ENCODE peak calls at places on chromosomes 1 and 21, in four cellular contexts. One of them, this sample, is unnamed.

GRCh38 chr1:202010042-202011015 is at the start of gene ELF3:
- DNase-seq in GM12878: peak; percentile 60
- DNase-seq in K562: no peak
- DNase-seq in HepG2: peak; percentile 99
- DNase-seq in this sample: no peak

GRCh38 chr1:90591970-90592356 is 125.1 kb downstream of the BARHL2 start:
- DNase-seq in GM12878: no peak
- DNase-seq in K562: no peak
- DNase-seq in HepG2: no peak
- DNase-seq in this sample: no peak

GRCh38 chr1:33152685-33153432 is 29.0 kb downstream of the TRIM62 start:
- DNase-seq in K562: no peak
- DNase-seq in HepG2: peak; percentile 10
- DNase-seq in GM12878: no peak
- DNase-seq in this sample: peak; percentile 72

GRCh38 chr1:180732866-180733265 is 101.0 kb downstream of the XPR1 start:
- DNase-seq in HepG2: no peak
- DNase-seq in GM12878: no peak
- DNase-seq in K562: no peak
- DNase-seq in this sample: no peak

GRCh38 chr1:243482237-243483022 is 226.6 kb downstream of the SDCCAG8 start:
- DNase-seq in K562: no peak
- DNase-seq in GM12878: no peak
- DNase-seq in HepG2: no peak
- DNase-seq in this sample: peak; percentile 74

GRCh38 chr1:152533327-152533938 is 19.2 kb downstream of the CRCT1 start:
- DNase-seq in HepG2: peak; percentile 48
- DNase-seq in K562: peak; percentile 64
- DNase-seq in GM12878: no peak
- DNase-seq in this sample: peak; percentile 45

GRCh38 chr1:158212315-158212714 is 31.6 kb downstream of the CD1D start:
- DNase-seq in K562: no peak
- DNase-seq in HepG2: no peak
- DNase-seq in GM12878: no peak
- DNase-seq in this sample: no peak

GRCh38 chr1:19949016-19949415 is 25.6 kb upstream of the PLA2G2E start:
- DNase-seq in K562: no peak
- DNase-seq in GM12878: no peak
- DNase-seq in HepG2: peak; percentile 28
- DNase-seq in this sample: no peak

GRCh38 chr1:178119623-178120022 is 25.7 kb downstream of the RASAL2 start:
- DNase-seq in K562: no peak
- DNase-seq in HepG2: no peak
- DNase-seq in GM12878: no peak
- DNase-seq in this sample: no peak

GRCh38 chr1:230251644-230252191 is 174.4 kb downstream of the PGBD5 start:
- DNase-seq in HepG2: no peak
- DNase-seq in K562: no peak
- DNase-seq in GM12878: peak; percentile 21
- DNase-seq in this sample: no peak

GRCh38 chr1:61079276-61079897 is 3.0 kb upstream of the NFIA start:
- DNase-seq in K562: no peak
- DNase-seq in HepG2: no peak
- DNase-seq in GM12878: no peak
- DNase-seq in this sample: no peak

GRCh38 chr1:109805486-109806180 is 41.9 kb upstream of the EPS8L3 start:
- DNase-seq in K562: no peak
- DNase-seq in GM12878: no peak
- DNase-seq in HepG2: no peak
- DNase-seq in this sample: no peak

GRCh38 chr1:206955476-206956312 is 9.4 kb upstream of the PIGR start:
- DNase-seq in HepG2: peak; percentile 16
- DNase-seq in K562: peak; percentile 66
- DNase-seq in GM12878: no peak
- DNase-seq in this sample: no peak

GRCh38 chr1:66271904-66272254 is 262.1 kb upstream of the SGIP1 start:
- DNase-seq in K562: no peak
- DNase-seq in GM12878: no peak
- DNase-seq in HepG2: no peak
- DNase-seq in this sample: peak; percentile 13

GRCh38 chr1:202967684-202968281 is 726 bp upstream of the CYB5R1 start:
- DNase-seq in HepG2: no peak
- DNase-seq in K562: no peak
- DNase-seq in GM12878: no peak
- DNase-seq in this sample: peak; percentile 37

GRCh38 chr21:21788591-21788990 is 790.4 kb downstream of the NCAM2 start:
- DNase-seq in HepG2: no peak
- DNase-seq in GM12878: no peak
- DNase-seq in K562: no peak
- DNase-seq in this sample: no peak

GRCh38 chr1:173009597-173009996 is 41.1 kb downstream of the TNFSF18 start:
- DNase-seq in HepG2: no peak
- DNase-seq in GM12878: no peak
- DNase-seq in K562: no peak
- DNase-seq in this sample: no peak

GRCh38 chr1:47650205-47650604 is 212.4 kb downstream of the FOXD2 start:
- DNase-seq in GM12878: no peak
- DNase-seq in K562: no peak
- DNase-seq in HepG2: no peak
- DNase-seq in this sample: no peak

GRCh38 chr1:176754663-176755062 is 291.7 kb downstream of the PAPPA2 start:
- DNase-seq in GM12878: no peak
- DNase-seq in HepG2: no peak
- DNase-seq in K562: no peak
- DNase-seq in this sample: peak; percentile 22

GRCh38 chr1:47940779-47941178 is 56.4 kb downstream of the TRABD2B start:
- DNase-seq in HepG2: no peak
- DNase-seq in K562: no peak
- DNase-seq in GM12878: no peak
- DNase-seq in this sample: no peak

GRCh38 chr1:90704817-90705216 is 12.3 kb downstream of the BARHL2 start:
- DNase-seq in HepG2: no peak
- DNase-seq in GM12878: no peak
- DNase-seq in K562: no peak
- DNase-seq in this sample: no peak

GRCh38 chr1:209607795-209608178 is 24.3 kb downstream of the CAMK1G start:
- DNase-seq in HepG2: no peak
- DNase-seq in K562: no peak
- DNase-seq in GM12878: no peak
- DNase-seq in this sample: no peak

GRCh38 chr1:47434051-47434842 is 3.6 kb upstream of the FOXD2 start:
- DNase-seq in K562: no peak
- DNase-seq in GM12878: no peak
- DNase-seq in HepG2: no peak
- DNase-seq in this sample: peak; percentile 58

GRCh38 chr1:186152227-186152944 is 222.7 kb downstream of the TPR start:
- DNase-seq in HepG2: no peak
- DNase-seq in GM12878: no peak
- DNase-seq in K562: no peak
- DNase-seq in this sample: no peak

GRCh38 chr21:45502006-45502345 is 40.3 kb downstream of the SLC19A1 start:
- DNase-seq in GM12878: no peak
- DNase-seq in HepG2: no peak
- DNase-seq in K562: no peak
- DNase-seq in this sample: no peak

GRCh38 chr1:48208251-48208650 is 14.3 kb upstream of the SLC5A9 start:
- DNase-seq in K562: no peak
- DNase-seq in GM12878: no peak
- DNase-seq in HepG2: no peak
- DNase-seq in this sample: no peak

GRCh38 chr1:196723325-196724185 is 51.1 kb upstream of the CFHR3 start:
- DNase-seq in HepG2: peak; percentile 67
- DNase-seq in K562: peak; percentile 44
- DNase-seq in GM12878: no peak
- DNase-seq in this sample: peak; percentile 12

GRCh38 chr1:101820080-101820479 is 176.6 kb downstream of the OLFM3 start:
- DNase-seq in GM12878: no peak
- DNase-seq in K562: no peak
- DNase-seq in HepG2: peak; percentile 20
- DNase-seq in this sample: peak; percentile 15

GRCh38 chr21:46610018-46610701 is 5.3 kb upstream of the S100B start:
- DNase-seq in K562: peak; percentile 2
- DNase-seq in HepG2: no peak
- DNase-seq in GM12878: no peak
- DNase-seq in this sample: no peak

GRCh38 chr1:78726686-78727085 is 77.1 kb downstream of the IFI44 start:
- DNase-seq in GM12878: no peak
- DNase-seq in HepG2: no peak
- DNase-seq in K562: no peak
- DNase-seq in this sample: no peak

GRCh38 chr1:59445040-59445439 is 148.1 kb downstream of the FGGY start:
- DNase-seq in HepG2: no peak
- DNase-seq in GM12878: no peak
- DNase-seq in K562: no peak
- DNase-seq in this sample: no peak

GRCh38 chr1:83998205-83998598 is 730 bp downstream of the TTLL7 start:
- DNase-seq in K562: no peak
- DNase-seq in HepG2: no peak
- DNase-seq in GM12878: no peak
- DNase-seq in this sample: no peak

GRCh38 chr21:40146201-40146890 is 279.1 kb downstream of the PCP4 start:
- DNase-seq in K562: no peak
- DNase-seq in HepG2: no peak
- DNase-seq in GM12878: no peak
- DNase-seq in this sample: no peak

GRCh38 chr1:8674912-8675311 is 142.5 kb downstream of the RERE start:
- DNase-seq in HepG2: no peak
- DNase-seq in K562: no peak
- DNase-seq in GM12878: no peak
- DNase-seq in this sample: peak; percentile 44

GRCh38 chr1:68231627-68232303 is 558 bp downstream of the WLS start:
- DNase-seq in K562: no peak
- DNase-seq in HepG2: no peak
- DNase-seq in GM12878: no peak
- DNase-seq in this sample: peak; percentile 73

GRCh38 chr1:236083650-236084385 is 18.9 kb upstream of the NID1 start:
- DNase-seq in GM12878: no peak
- DNase-seq in HepG2: no peak
- DNase-seq in K562: no peak
- DNase-seq in this sample: no peak

GRCh38 chr1:45954401-45954847 is 151.0 kb downstream of the MAST2 start:
- DNase-seq in HepG2: peak; percentile 29
- DNase-seq in GM12878: no peak
- DNase-seq in K562: no peak
- DNase-seq in this sample: no peak

GRCh38 chr1:200905411-200906052 is 10.8 kb downstream of the INAVA start:
- DNase-seq in HepG2: peak; percentile 60
- DNase-seq in K562: no peak
- DNase-seq in GM12878: no peak
- DNase-seq in this sample: no peak

GRCh38 chr1:210687582-210688279 is 359.0 kb downstream of the HHAT start:
- DNase-seq in K562: no peak
- DNase-seq in HepG2: no peak
- DNase-seq in GM12878: no peak
- DNase-seq in this sample: no peak

GRCh38 chr1:179269071-179269470 is 24.5 kb upstream of the SOAT1 start:
- DNase-seq in GM12878: no peak
- DNase-seq in HepG2: no peak
- DNase-seq in K562: no peak
- DNase-seq in this sample: no peak

GRCh38 chr1:190067592-190067991 is 410.1 kb downstream of the BRINP3 start:
- DNase-seq in K562: no peak
- DNase-seq in HepG2: no peak
- DNase-seq in GM12878: peak; percentile 3
- DNase-seq in this sample: no peak
- H3K4me1 ChIP-seq in K562: no peaks in the 10 kb centered on the region
- H3K4me1 ChIP-seq in HepG2: no peaks in the 10 kb centered on the region
- H3K4me1 ChIP-seq in GM12878: no peaks in the 10 kb centered on the region
- H3K4me1 ChIP-seq in this sample: no peaks in the 10 kb centered on the region

DNA sequence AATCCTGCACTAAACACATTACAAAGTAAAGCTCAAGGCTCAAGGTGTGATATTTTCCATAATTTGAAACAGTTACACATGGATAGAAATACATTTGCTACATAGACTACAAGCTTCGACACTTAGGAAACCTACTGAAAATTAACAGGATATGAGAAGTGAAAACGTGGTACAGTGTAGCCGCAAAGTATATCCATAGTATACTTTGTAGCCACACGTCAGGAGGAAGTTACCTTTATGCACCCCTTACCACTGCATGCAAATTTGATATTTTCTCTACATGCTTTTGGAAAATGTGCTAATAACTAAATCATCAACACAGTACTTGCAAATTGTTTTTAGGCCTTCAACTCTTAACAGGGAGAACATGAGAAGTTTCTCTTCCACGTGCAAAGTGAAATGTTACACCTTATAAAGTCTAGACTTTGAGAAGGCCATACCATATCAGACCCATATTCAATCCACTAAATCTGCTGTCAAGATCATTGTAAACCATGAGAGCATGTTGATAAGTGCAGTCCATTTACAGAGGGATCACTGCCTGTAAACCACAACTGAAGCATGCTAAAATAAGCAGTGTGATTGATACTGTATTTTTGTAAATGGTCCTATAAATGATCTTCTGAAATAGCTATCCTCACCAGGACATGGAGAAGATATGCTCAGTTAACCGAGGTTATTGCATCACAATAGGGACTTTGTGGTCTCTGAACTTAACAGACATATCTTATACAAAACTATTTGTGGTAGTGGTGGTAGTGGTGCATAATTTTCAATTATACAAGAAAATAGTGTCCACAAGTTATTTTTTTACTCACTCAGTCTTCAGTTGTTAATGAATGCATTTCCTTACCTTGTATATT is 64.7 kb downstream of the VAV3 start:
- DNase-seq in K562: no peak
- DNase-seq in GM12878: no peak
- DNase-seq in HepG2: no peak
- DNase-seq in this sample: no peak
- H3K9ac ChIP-seq in K562: no peak overlapping the region
- H3K9ac ChIP-seq in GM12878: no peak overlapping the region
- H3K9ac ChIP-seq in HepG2: no peak overlapping the region
- H3K9ac ChIP-seq in this sample: no peak overlapping the region

GRCh38 chr1:14822493-14822892 is 224.0 kb downstream of the KAZN start:
- DNase-seq in HepG2: no peak
- DNase-seq in K562: no peak
- DNase-seq in GM12878: no peak
- DNase-seq in this sample: no peak
- TF ChIP-seq FOXM1 in HepG2: no peak
- TF ChIP-seq FOXM1 in K562: no peak
- TF ChIP-seq FOXM1 in GM12878: no peak
- TF ChIP-seq FOXM1 in this sample: no peak

GRCh38 chr1:115330480-115331013 is 7.5 kb downstream of the NGF start:
- DNase-seq in HepG2: no peak
- DNase-seq in GM12878: no peak
- DNase-seq in K562: no peak
- DNase-seq in this sample: peak; percentile 34
- H3K4me1 ChIP-seq in HepG2: no peaks in the 10 kb centered on the region
- H3K4me1 ChIP-seq in GM12878: no peaks in the 10 kb centered on the region
- H3K4me1 ChIP-seq in K562: no peaks in the 10 kb centered on the region
- H3K4me1 ChIP-seq in this sample: peaks cover 23% of the 10 kb centered on the region

GRCh38 chr1:112508242-112509004 is at the start of gene WNT2B:
- DNase-seq in K562: peak; percentile 86
- DNase-seq in HepG2: peak; percentile 6
- DNase-seq in GM12878: no peak
- DNase-seq in this sample: peak; percentile 85
- H3K9ac ChIP-seq in K562: no peak within 1 kb of the TSS
- H3K9ac ChIP-seq in HepG2: no peak within 1 kb of the TSS
- H3K9ac ChIP-seq in GM12878: no peak within 1 kb of the TSS
- H3K9ac ChIP-seq in this sample: peak within 1 kb of the TSS; percentile 42

GRCh38 chr21:26591543-26591942 is 18.5 kb upstream of the CYYR1 start:
- DNase-seq in GM12878: no peak
- DNase-seq in HepG2: no peak
- DNase-seq in K562: no peak
- DNase-seq in this sample: no peak
- TF ChIP-seq FOXM1 in GM12878: no peak
- TF ChIP-seq FOXM1 in HepG2: no peak
- TF ChIP-seq FOXM1 in K562: no peak
- TF ChIP-seq FOXM1 in this sample: no peak

This sample was measured in SK-N-SH.